ENCODE peak calls at places on chromosomes 6 and 20, in six cellular contexts. O is cardiac fibroblast, K is mucosa of descending colon, R is neural progenitor cell, Q is WTC11, P is HFFc6. A is an unnamed sample.

GRCh38 chr6:169398342-169399105 is 144.9 kb upstream of the THBS2 start:
- DNase-seq in K (no peak), O (no peak), R (no peak), P (no peak), Q (no peak), A (no peak)

GRCh38 chr6:21738180-21739094 is 144.9 kb downstream of the SOX4 start:
- DNase-seq in K (no peak), O (no peak), Q (no peak), P (no peak), R (no peak), A (no peak)

GRCh38 chr6:115932481-115932880 is 128.2 kb downstream of the FRK start:
- DNase-seq in R (no peak), Q (no peak), K (no peak), O (peak; percentile 10), P (no peak), A (no peak)

GRCh38 chr20:16459019-16459700 is 114.1 kb downstream of the KIF16B start:
- DNase-seq in P (no peak), R (no peak), Q (no peak), O (peak; percentile 84), K (no peak), A (no peak)

GRCh38 chr20:49344975-49345374 is 67.1 kb upstream of the ZNFX1 start:
- DNase-seq in Q (no peak), K (no peak), P (peak; percentile 95), R (no peak), O (peak; percentile 93), A (no peak)

GRCh38 chr20:5680227-5680626 is 70.0 kb upstream of the SHLD1 start:
- DNase-seq in O (no peak), K (no peak), P (no peak), Q (no peak), R (no peak), A (no peak)

GRCh38 chr20:53282217-53282955 is 310.2 kb downstream of the TSHZ2 start:
- DNase-seq in K (no peak), P (no peak), R (peak; percentile 24), O (no peak), Q (peak; percentile 17), A (no peak)

GRCh38 chr6:118574051-118574865 is 26.2 kb downstream of the PLN start:
- DNase-seq in R (peak; percentile 13), O (no peak), P (no peak), K (no peak), Q (no peak), A (no peak)

GRCh38 chr6:128491643-128492206 is 28.7 kb downstream of the PTPRK start:
- DNase-seq in O (peak; percentile 91), R (peak; percentile 26), K (no peak), P (no peak), Q (no peak), A (no peak)

GRCh38 chr6:100455230-100456124 is 9.2 kb downstream of the SIM1 start:
- DNase-seq in K (no peak), R (peak; percentile 71), P (no peak), Q (peak; percentile 53), O (no peak), A (no peak)

GRCh38 chr6:147161974-147162495 is 42.2 kb upstream of the STXBP5 start:
- DNase-seq in O (peak; percentile 81), P (peak; percentile 61), Q (no peak), K (no peak), R (no peak), A (no peak)

GRCh38 chr20:57266251-57267157 is at the start of gene BMP7:
- DNase-seq in Q (peak; percentile 69), R (peak; percentile 80), K (no peak), O (no peak), P (no peak), A (no peak)

GRCh38 chr6:6494677-6495076 is 93.8 kb upstream of the LY86 start:
- DNase-seq in P (no peak), Q (peak; percentile 85), R (peak; percentile 77), K (peak; percentile 54), O (no peak), A (peak; percentile 65)

GRCh38 chr20:32963176-32963575 is 41.1 kb downstream of the SUN5 start:
- DNase-seq in O (no peak), P (no peak), R (no peak), K (no peak), Q (no peak), A (no peak)

GRCh38 chr6:44569931-44570385 is 182.5 kb downstream of the CDC5L start:
- DNase-seq in R (no peak), K (peak; percentile 42), O (peak; percentile 55), P (peak; percentile 46), Q (no peak), A (peak; percentile 76)

GRCh38 chr6:142543576-142543975 is 241.8 kb downstream of the ADGRG6 start:
- DNase-seq in R (no peak), Q (no peak), O (no peak), K (no peak), P (no peak), A (no peak)

GRCh38 chr6:117919775-117920492 is 12.9 kb downstream of the SLC35F1 start:
- DNase-seq in O (no peak), P (no peak), Q (peak; percentile 74), R (peak; percentile 90), K (peak; percentile 19), A (no peak)

GRCh38 chr6:157585274-157586087 is 204.5 kb downstream of the ZDHHC14 start:
- DNase-seq in O (no peak), Q (no peak), P (no peak), R (no peak), K (no peak), A (no peak)

GRCh38 chr20:58293453-58293852 is 16.1 kb upstream of the RAB22A start:
- DNase-seq in K (no peak), Q (peak; percentile 38), O (no peak), P (no peak), R (peak; percentile 70), A (no peak)

GRCh38 chr6:137862419-137863125 is 4.5 kb upstream of the TNFAIP3 start:
- DNase-seq in Q (no peak), P (no peak), K (no peak), R (no peak), O (no peak), A (no peak)

GRCh38 chr6:137866914-137867684 is at the start of gene TNFAIP3:
- DNase-seq in O (peak; percentile 96), P (peak; percentile 87), K (peak; percentile 95), Q (peak; percentile 77), R (peak; percentile 93), A (peak; percentile 97)

GRCh38 chr6:137863126-137863996 is 3.7 kb upstream of the TNFAIP3 start:
- DNase-seq in Q (no peak), O (peak; percentile 67), K (no peak), P (no peak), R (no peak), A (no peak)

GRCh38 chr6:137866200-137866913 is 702 bp upstream of the TNFAIP3 start:
- DNase-seq in K (no peak), O (no peak), Q (peak; percentile 43), R (peak; percentile 65), P (no peak), A (peak; percentile 57)

GRCh38 chr6:137864812-137865508 is 2.1 kb upstream of the TNFAIP3 start:
- DNase-seq in Q (no peak), P (no peak), O (no peak), R (peak; percentile 42), K (no peak), A (no peak)
- TF ChIP-seq CTCF in Q (no peak), P (peak; percentile 26), O (no peak), R (no peak), K (no peak), A (no peak)

DNA sequence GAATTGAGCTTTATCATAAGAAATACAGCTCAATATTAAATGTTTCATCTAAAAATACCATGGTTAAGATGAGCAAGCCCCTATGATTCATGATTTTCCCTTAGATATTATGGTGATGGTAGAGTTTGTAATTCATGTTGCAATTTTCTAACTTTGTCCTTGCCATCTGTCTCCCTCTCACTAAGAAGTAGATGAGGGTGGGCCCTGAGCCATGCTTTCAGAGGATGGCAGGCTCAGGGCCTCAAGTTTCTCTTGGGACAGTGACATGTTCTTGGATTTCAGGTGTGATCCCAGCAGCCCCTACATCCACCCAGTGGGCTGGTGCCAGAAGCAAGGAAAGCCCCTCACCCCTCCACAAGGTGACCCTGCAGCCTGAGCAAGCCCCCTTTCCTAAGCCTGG is 25.6 kb downstream of the L3MBTL1 start:
- DNase-seq in K (no peak), Q (no peak), O (no peak), P (peak; percentile 18), R (no peak), A (no peak)
- TF ChIP-seq CTCF in K (no peak), Q (no peak), O (no peak), P (no peak), R (no peak), A (no peak)

DNA sequence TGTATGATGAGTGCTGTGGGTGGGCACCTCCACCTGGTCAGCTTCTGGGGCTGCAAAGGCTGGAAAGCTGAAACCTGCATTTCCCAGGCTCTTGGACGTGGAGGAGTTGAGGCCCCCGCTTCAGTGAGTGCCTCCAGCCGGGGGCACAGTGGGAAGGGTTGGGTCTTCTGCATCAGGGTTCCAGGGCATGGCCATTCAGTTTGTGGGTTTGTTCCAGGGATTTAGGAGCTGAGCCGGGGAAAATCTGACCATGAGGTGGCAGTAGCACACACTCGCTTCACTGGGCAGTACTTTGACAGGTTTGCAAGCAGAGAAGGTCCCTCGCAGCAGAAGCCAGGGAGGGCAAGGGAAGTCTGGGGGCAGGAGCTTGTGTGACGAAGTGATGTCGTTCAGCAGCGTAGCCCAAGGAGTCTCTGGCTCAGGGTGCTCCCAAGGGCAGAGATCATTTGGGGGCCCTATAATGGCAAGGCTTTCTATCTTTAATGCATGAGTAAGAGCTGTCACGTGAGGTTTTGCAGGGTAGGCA is 69.5 kb upstream of the SULF2 start:
- DNase-seq in P (peak; percentile 5), O (peak; percentile 74), Q (peak; percentile 71), R (peak; percentile 68), K (peak; percentile 42), A (no peak)
- TF ChIP-seq CTCF in P (peak; percentile 72), O (peak; percentile 49), Q (peak; percentile 29), R (peak; percentile 64), K (no peak), A (no peak)

GRCh38 chr20:1308067-1308701 is 20.8 kb downstream of the SDCBP2 start:
- DNase-seq in P (no peak), R (no peak), Q (no peak), K (peak; percentile 20), O (no peak), A (no peak)

GRCh38 chr20:1308702-1309095 is 20.2 kb downstream of the SDCBP2 start:
- DNase-seq in K (peak; percentile 18), Q (no peak), R (no peak), O (no peak), P (no peak), A (no peak)

GRCh38 chr20:1309439-1309847 is 19.5 kb downstream of the SDCBP2 start:
- DNase-seq in P (no peak), R (no peak), K (peak; percentile 18), Q (peak; percentile 29), O (no peak), A (no peak)

GRCh38 chr20:1310506-1311190 is 18.3 kb downstream of the SDCBP2 start:
- DNase-seq in O (no peak), Q (no peak), K (peak; percentile 14), R (no peak), P (no peak), A (no peak)

DNA sequence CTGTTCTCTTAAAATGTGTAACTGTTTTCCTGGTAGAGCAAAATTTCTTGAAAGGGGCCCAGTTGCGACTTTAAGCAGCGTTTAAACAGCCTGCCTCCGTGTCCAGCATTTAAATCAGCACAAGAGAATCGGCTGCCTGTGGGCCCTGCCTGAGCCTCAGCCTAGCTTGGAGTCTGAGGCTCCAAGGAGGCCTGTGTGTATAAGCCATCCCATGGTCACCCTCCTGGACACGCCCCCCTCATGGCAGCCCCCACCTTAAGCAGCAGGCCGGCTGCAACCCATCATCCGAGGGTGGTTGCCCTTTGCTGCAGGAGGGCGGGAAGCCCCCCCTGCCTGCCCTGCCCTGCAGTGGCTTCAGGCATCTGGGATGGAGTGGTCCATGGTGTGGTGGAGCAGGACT is 18.9 kb downstream of the SDCBP2 start:
- DNase-seq in K (peak; percentile 11), P (no peak), O (no peak), Q (no peak), R (no peak), A (no peak)
- TF ChIP-seq CTCF in K (no peak), P (no peak), O (no peak), Q (no peak), R (no peak), A (no peak)

A was measured in CD14-positive monocyte.